ENCODE peak calls at places on chromosomes 5 and 9, in eight cellular contexts. W is IMR-90, V is mucosa of descending colon, L is spleen, O is fibroblast of lung, I is cardiac muscle cell, Y is sigmoid colon, S is endothelial cell of umbilical vein. Z is an unnamed sample. For H3K36me3, the result is how much of the 10 kb centered on the place peaks cover.

GRCh38 chr9:135815433-135816178 is 91.7 kb downstream of the CAMSAP1 start:
- DNase-seq in W (no peak), V (no peak), L (peak), O (no peak), I (no peak), Y (no peak), S (no peak), Z (no peak)

GRCh38 chr5:89457411-89458329 is 574.7 kb upstream of the MEF2C start:
- DNase-seq in W (no peak), V (no peak), L (no peak), O (peak), I (no peak), Y (peak), S (peak), Z (peak)

GRCh38 chr5:66436721-66437120 is 159.5 kb upstream of the MAST4 start:
- DNase-seq in W (no peak), V (no peak), L (no peak), O (no peak), I (no peak), Y (no peak), S (no peak), Z (peak)

GRCh38 chr9:112664541-112664940 is 53.4 kb downstream of the INIP start:
- DNase-seq in W (no peak), V (no peak), L (no peak), O (peak), I (no peak), Y (no peak), S (no peak), Z (no peak)

GRCh38 chr5:96516631-96517071 is 83.6 kb upstream of the PCSK1 start:
- DNase-seq in W (peak), V (no peak), L (no peak), O (peak), I (no peak), Y (no peak), S (no peak), Z (no peak)

GRCh38 chr5:1026700-1027621 is 18.4 kb downstream of the NKD2 start:
- DNase-seq in W (no peak), V (peak), L (peak), O (no peak), I (no peak), Y (peak), S (no peak), Z (no peak)

GRCh38 chr5:96294887-96295209 is 138.2 kb downstream of the PCSK1 start:
- DNase-seq in W (no peak), V (no peak), L (no peak), O (no peak), I (no peak), Y (no peak), S (no peak), Z (no peak)

GRCh38 chr5:53642006-53642405 is 81.6 kb downstream of the NDUFS4 start:
- DNase-seq in W (peak), V (no peak), L (no peak), O (peak), I (no peak), Y (no peak), S (peak), Z (peak)

GRCh38 chr9:135227641-135228251 is 140.3 kb downstream of the OLFM1 start:
- DNase-seq in W (no peak), V (peak), L (peak), O (no peak), I (no peak), Y (peak), S (no peak), Z (no peak)

GRCh38 chr9:87199819-87200218 is 252.5 kb upstream of the GAS1 start:
- DNase-seq in W (no peak), V (no peak), L (no peak), O (no peak), I (no peak), Y (no peak), S (no peak), Z (no peak)

GRCh38 chr5:127439544-127440096 is 77.8 kb upstream of the PRRC1 start:
- DNase-seq in W (no peak), V (no peak), L (no peak), O (no peak), I (no peak), Y (no peak), S (no peak), Z (no peak)

GRCh38 chr5:80076131-80077101 is 41.3 kb downstream of the THBS4 start:
- DNase-seq in W (peak), V (no peak), L (no peak), O (peak), I (no peak), Y (no peak), S (no peak), Z (no peak)

GRCh38 chr9:126514037-126514821 is 99.5 kb upstream of the LMX1B start:
- DNase-seq in W (peak), V (peak), L (peak), O (peak), I (peak), Y (peak), S (peak), Z (no peak)

GRCh38 chr9:113593682-113594281 is 130.3 kb downstream of the RGS3 start:
- DNase-seq in W (peak), V (peak), L (peak), O (peak), I (peak), Y (peak), S (peak), Z (peak)

GRCh38 chr5:135568923-135569360 is 9.8 kb downstream of the CXCL14 start:
- DNase-seq in W (no peak), V (no peak), L (peak), O (no peak), I (no peak), Y (no peak), S (no peak), Z (peak)

GRCh38 chr9:123586140-123586735 is 230.2 kb downstream of the CRB2 start:
- DNase-seq in W (no peak), V (no peak), L (no peak), O (no peak), I (no peak), Y (no peak), S (no peak), Z (no peak)

GRCh38 chr9:98990181-98990870 is 46.6 kb downstream of the COL15A1 start:
- DNase-seq in W (no peak), V (no peak), L (no peak), O (no peak), I (no peak), Y (no peak), S (no peak), Z (no peak)

GRCh38 chr9:128163523-128164331 is 3.7 kb downstream of the BBLN start:
- DNase-seq in W (no peak), V (no peak), L (peak), O (no peak), I (no peak), Y (peak), S (no peak), Z (peak)
- H3K36me3 ChIP-seq in W (half or more), V (under half), L (under half), O (under half), I (under half), Y (half or more), S (under half), Z (under half)

GRCh38 chr9:70303268-70303667 is 44.5 kb downstream of the SMC5 start:
- DNase-seq in W (peak), V (no peak), L (no peak), O (no peak), I (no peak), Y (no peak), S (no peak), Z (no peak)
- H3K36me3 ChIP-seq in W (under half), V (under half), L (under half), O (under half), I (under half), Y (under half), S (under half), Z (under half)

GRCh38 chr5:179890751-179891682 is 16.7 kb downstream of the TBC1D9B start:
- DNase-seq in W (no peak), V (no peak), L (no peak), O (no peak), I (no peak), Y (no peak), S (no peak), Z (no peak)

GRCh38 chr5:179892255-179892654 is 15.4 kb downstream of the TBC1D9B start:
- DNase-seq in W (no peak), V (no peak), L (no peak), O (no peak), I (no peak), Y (no peak), S (no peak), Z (no peak)

GRCh38 chr5:179893958-179894895 is 13.5 kb downstream of the TBC1D9B start:
- DNase-seq in W (no peak), V (no peak), L (no peak), O (no peak), I (no peak), Y (no peak), S (no peak), Z (no peak)

GRCh38 chr5:179895861-179896260 is 11.8 kb downstream of the TBC1D9B start:
- DNase-seq in W (no peak), V (no peak), L (no peak), O (no peak), I (no peak), Y (no peak), S (no peak), Z (no peak)

GRCh38 chr5:179893076-179893957 is 14.4 kb downstream of the TBC1D9B start:
- DNase-seq in W (no peak), V (no peak), L (no peak), O (no peak), I (no peak), Y (no peak), S (no peak), Z (no peak)
- H3K36me3 ChIP-seq in W (half or more), V (under half), L (half or more), O (under half), I (under half), Y (half or more), S (under half), Z (half or more)

DNA sequence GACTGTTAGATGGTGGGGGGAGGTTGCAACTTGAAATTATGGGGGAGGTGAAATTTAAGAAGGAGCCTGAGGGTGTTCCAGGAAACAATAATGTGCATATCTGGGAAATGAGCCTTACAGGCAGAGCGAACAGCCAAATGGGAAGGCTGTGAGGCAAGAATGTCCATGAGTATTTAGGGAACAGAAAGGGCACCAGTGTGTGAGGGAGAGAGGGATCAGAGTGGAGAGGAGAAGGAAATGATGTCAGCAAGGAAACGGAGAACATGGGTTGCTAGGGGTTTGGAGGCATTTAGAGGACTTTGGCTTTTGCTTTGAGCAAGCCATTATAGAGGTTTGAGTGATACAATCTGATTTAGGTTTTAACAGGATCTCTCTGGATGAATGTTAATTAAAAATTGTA is 285.4 kb downstream of the TLE4 start:
- DNase-seq in W (no peak), V (no peak), L (no peak), O (no peak), I (no peak), Y (no peak), S (no peak), Z (no peak)
- H3K36me3 ChIP-seq in W (under half), V (under half), L (under half), O (under half), I (under half), Y (under half), S (under half), Z (under half)

Z was measured in bronchial epithelial cell.